ENCODE peak calls at places on chromosomes 3 and 15, in ten cellular contexts. One of them, this sample, is unnamed.

GRCh38 chr3:77319711-77320110 is 279.8 kb downstream of the ROBO2 start:
- DNase-seq in adrenal gland: no peak
- DNase-seq in K562: peak
- DNase-seq in heart left ventricle: no peak
- DNase-seq in A549: no peak
- DNase-seq in GM12891: no peak
- DNase-seq in H54: no peak
- DNase-seq in gastrocnemius medialis: no peak
- DNase-seq in prostate gland: no peak
- DNase-seq in HepG2: peak
- DNase-seq in this sample: no peak

GRCh38 chr15:58608129-58608590 is 141.3 kb downstream of the ADAM10 start:
- DNase-seq in adrenal gland: no peak
- DNase-seq in K562: no peak
- DNase-seq in heart left ventricle: no peak
- DNase-seq in A549: no peak
- DNase-seq in GM12891: no peak
- DNase-seq in H54: no peak
- DNase-seq in gastrocnemius medialis: no peak
- DNase-seq in prostate gland: no peak
- DNase-seq in HepG2: no peak
- DNase-seq in this sample: no peak

GRCh38 chr15:71680079-71680461 is 130.3 kb upstream of the NR2E3 start:
- DNase-seq in adrenal gland: no peak
- DNase-seq in K562: no peak
- DNase-seq in heart left ventricle: no peak
- DNase-seq in A549: no peak
- DNase-seq in GM12891: no peak
- DNase-seq in H54: no peak
- DNase-seq in gastrocnemius medialis: no peak
- DNase-seq in prostate gland: peak
- DNase-seq in HepG2: no peak
- DNase-seq in this sample: no peak

GRCh38 chr15:89809093-89809786 is 5.4 kb downstream of the ANPEP start:
- DNase-seq in adrenal gland: no peak
- DNase-seq in K562: no peak
- DNase-seq in heart left ventricle: no peak
- DNase-seq in A549: no peak
- DNase-seq in GM12891: no peak
- DNase-seq in H54: no peak
- DNase-seq in gastrocnemius medialis: no peak
- DNase-seq in prostate gland: peak
- DNase-seq in HepG2: peak
- DNase-seq in this sample: no peak

GRCh38 chr3:53318522-53318921 is 28.8 kb downstream of the DCP1A start:
- DNase-seq in adrenal gland: no peak
- DNase-seq in K562: no peak
- DNase-seq in heart left ventricle: no peak
- DNase-seq in A549: no peak
- DNase-seq in GM12891: no peak
- DNase-seq in H54: peak
- DNase-seq in gastrocnemius medialis: no peak
- DNase-seq in prostate gland: no peak
- DNase-seq in HepG2: no peak
- DNase-seq in this sample: no peak

GRCh38 chr3:58569287-58570001 is 7.7 kb downstream of the FAM107A start:
- DNase-seq in adrenal gland: no peak
- DNase-seq in K562: no peak
- DNase-seq in heart left ventricle: no peak
- DNase-seq in A549: no peak
- DNase-seq in GM12891: no peak
- DNase-seq in H54: no peak
- DNase-seq in gastrocnemius medialis: no peak
- DNase-seq in prostate gland: no peak
- DNase-seq in HepG2: no peak
- DNase-seq in this sample: no peak

GRCh38 chr3:76651784-76652183 is 388.1 kb upstream of the ROBO2 start:
- DNase-seq in adrenal gland: no peak
- DNase-seq in K562: no peak
- DNase-seq in heart left ventricle: no peak
- DNase-seq in A549: no peak
- DNase-seq in GM12891: no peak
- DNase-seq in H54: no peak
- DNase-seq in gastrocnemius medialis: no peak
- DNase-seq in prostate gland: no peak
- DNase-seq in HepG2: no peak
- DNase-seq in this sample: no peak

GRCh38 chr3:160376681-160377080 is 22.3 kb downstream of the IFT80 start:
- DNase-seq in adrenal gland: no peak
- DNase-seq in K562: no peak
- DNase-seq in heart left ventricle: no peak
- DNase-seq in A549: no peak
- DNase-seq in GM12891: no peak
- DNase-seq in H54: no peak
- DNase-seq in gastrocnemius medialis: no peak
- DNase-seq in prostate gland: no peak
- DNase-seq in HepG2: no peak
- DNase-seq in this sample: no peak

GRCh38 chr3:148829926-148830325 is 2.3 kb downstream of the CPB1 start:
- DNase-seq in adrenal gland: no peak
- DNase-seq in K562: no peak
- DNase-seq in heart left ventricle: no peak
- DNase-seq in A549: no peak
- DNase-seq in GM12891: no peak
- DNase-seq in H54: no peak
- DNase-seq in gastrocnemius medialis: no peak
- DNase-seq in prostate gland: no peak
- DNase-seq in HepG2: no peak
- DNase-seq in this sample: no peak
- TF ChIP-seq POLR2A in adrenal gland: no peak
- TF ChIP-seq POLR2A in K562: no peak
- TF ChIP-seq POLR2A in heart left ventricle: no peak
- TF ChIP-seq POLR2A in A549: no peak
- TF ChIP-seq POLR2A in GM12891: no peak
- TF ChIP-seq POLR2A in H54: no peak
- TF ChIP-seq POLR2A in gastrocnemius medialis: no peak
- TF ChIP-seq POLR2A in prostate gland: no peak
- TF ChIP-seq POLR2A in HepG2: no peak
- TF ChIP-seq POLR2A in this sample: no peak

DNA sequence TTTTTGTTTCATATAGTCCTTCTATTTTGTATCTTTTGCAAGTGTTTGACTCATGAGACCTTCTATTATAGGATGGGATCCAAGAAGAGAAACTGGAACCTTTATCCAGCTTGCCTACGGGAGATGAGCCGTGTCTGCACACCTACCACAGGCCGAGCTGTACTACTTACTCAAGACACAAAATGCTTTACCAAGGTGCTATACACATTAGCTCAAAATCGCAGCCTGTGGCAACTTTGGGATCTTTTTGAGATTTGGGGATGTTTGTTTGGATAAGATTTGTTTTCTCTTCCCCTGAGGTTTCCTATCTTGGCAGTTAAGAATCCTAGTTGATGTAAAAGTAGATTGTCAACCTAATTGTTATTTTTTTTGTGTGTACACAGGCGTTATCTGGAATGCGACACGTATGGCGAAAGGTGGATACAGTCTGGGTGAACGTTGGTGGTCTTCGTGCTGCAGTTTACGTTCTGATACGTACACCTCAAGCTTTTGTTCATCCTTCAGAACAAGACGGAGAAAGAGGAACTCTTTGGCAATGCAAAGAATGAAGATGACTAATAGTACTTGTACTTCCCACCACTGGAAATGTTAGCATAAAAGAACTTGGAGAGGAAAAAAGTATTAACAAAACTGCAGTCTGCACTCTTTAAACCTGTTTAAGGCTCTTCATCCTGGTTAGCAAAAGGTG is 13.1 kb upstream of the SETD5 start:
- DNase-seq in adrenal gland: peak
- DNase-seq in K562: no peak
- DNase-seq in heart left ventricle: no peak
- DNase-seq in A549: no peak
- DNase-seq in GM12891: no peak
- DNase-seq in H54: no peak
- DNase-seq in gastrocnemius medialis: no peak
- DNase-seq in prostate gland: no peak
- DNase-seq in HepG2: no peak
- DNase-seq in this sample: no peak
- TF ChIP-seq POLR2A in adrenal gland: no peak
- TF ChIP-seq POLR2A in K562: no peak
- TF ChIP-seq POLR2A in heart left ventricle: no peak
- TF ChIP-seq POLR2A in A549: no peak
- TF ChIP-seq POLR2A in GM12891: peak
- TF ChIP-seq POLR2A in H54: no peak
- TF ChIP-seq POLR2A in gastrocnemius medialis: no peak
- TF ChIP-seq POLR2A in prostate gland: no peak
- TF ChIP-seq POLR2A in HepG2: no peak
- TF ChIP-seq POLR2A in this sample: no peak

GRCh38 chr3:49722896-49723295 is 855 bp downstream of the GMPPB start:
- DNase-seq in adrenal gland: no peak
- DNase-seq in K562: no peak
- DNase-seq in heart left ventricle: peak
- DNase-seq in A549: no peak
- DNase-seq in GM12891: no peak
- DNase-seq in H54: no peak
- DNase-seq in gastrocnemius medialis: no peak
- DNase-seq in prostate gland: no peak
- DNase-seq in HepG2: no peak
- DNase-seq in this sample: no peak

GRCh38 chr3:49721861-49722781 is 1.6 kb downstream of the GMPPB start:
- DNase-seq in adrenal gland: no peak
- DNase-seq in K562: no peak
- DNase-seq in heart left ventricle: peak
- DNase-seq in A549: no peak
- DNase-seq in GM12891: no peak
- DNase-seq in H54: no peak
- DNase-seq in gastrocnemius medialis: peak
- DNase-seq in prostate gland: no peak
- DNase-seq in HepG2: no peak
- DNase-seq in this sample: no peak

GRCh38 chr3:49724586-49724985 is 835 bp upstream of the GMPPB start:
- DNase-seq in adrenal gland: peak
- DNase-seq in K562: no peak
- DNase-seq in heart left ventricle: peak
- DNase-seq in A549: no peak
- DNase-seq in GM12891: no peak
- DNase-seq in H54: no peak
- DNase-seq in gastrocnemius medialis: peak
- DNase-seq in prostate gland: no peak
- DNase-seq in HepG2: no peak
- DNase-seq in this sample: no peak

GRCh38 chr3:49723301-49723630 is 485 bp downstream of the GMPPB start:
- DNase-seq in adrenal gland: peak
- DNase-seq in K562: peak
- DNase-seq in heart left ventricle: peak
- DNase-seq in A549: no peak
- DNase-seq in GM12891: no peak
- DNase-seq in H54: no peak
- DNase-seq in gastrocnemius medialis: peak
- DNase-seq in prostate gland: peak
- DNase-seq in HepG2: peak
- DNase-seq in this sample: no peak

DNA sequence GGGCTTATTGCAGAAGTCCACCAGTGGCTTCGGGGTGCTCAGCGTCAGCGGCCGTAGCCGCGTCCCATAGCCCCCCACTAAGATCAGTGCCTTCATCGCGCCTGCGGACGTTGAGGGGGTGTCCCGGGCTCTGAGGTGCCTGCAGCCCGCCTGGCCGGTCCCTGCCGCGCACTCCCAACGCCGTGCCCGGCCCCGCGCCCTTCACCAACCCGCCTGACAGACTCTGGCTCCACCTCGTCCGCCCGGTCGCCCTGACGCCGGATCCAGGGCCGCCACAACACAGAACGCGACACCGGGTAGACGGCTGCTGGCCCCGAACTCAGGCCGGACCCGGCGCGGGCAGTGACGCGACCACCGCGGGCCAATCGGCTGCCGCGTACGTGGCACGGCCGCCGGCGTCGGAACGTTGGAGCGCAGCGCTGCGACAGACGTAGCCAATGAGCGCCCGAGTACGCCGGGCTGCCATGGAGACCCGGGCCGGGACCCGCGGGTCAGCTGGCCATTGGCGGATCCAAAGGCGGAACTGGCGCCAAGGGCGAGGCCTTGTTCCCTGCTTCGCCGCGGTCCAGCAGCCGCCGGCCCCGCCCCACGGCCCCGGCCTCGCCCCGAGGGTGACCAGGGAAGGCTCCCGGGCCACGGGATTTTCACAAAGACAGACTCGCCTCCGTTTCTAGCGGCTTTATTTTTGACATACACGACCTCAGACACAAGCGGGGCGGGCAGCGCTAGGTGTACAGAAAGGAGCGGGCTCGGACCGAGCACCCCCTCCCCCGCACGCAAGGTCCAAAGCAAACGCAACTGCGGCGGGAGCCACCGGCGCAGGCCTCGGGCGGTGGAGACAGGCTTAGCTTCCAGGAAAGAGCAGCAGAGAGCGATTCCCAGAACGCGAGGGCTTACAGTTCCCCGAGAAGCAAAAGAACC is at the start of gene GMPPB:
- DNase-seq in adrenal gland: peak
- DNase-seq in K562: peak
- DNase-seq in heart left ventricle: peak
- DNase-seq in A549: peak
- DNase-seq in GM12891: peak
- DNase-seq in H54: peak
- DNase-seq in gastrocnemius medialis: peak
- DNase-seq in prostate gland: peak
- DNase-seq in HepG2: peak
- DNase-seq in this sample: peak
- TF ChIP-seq POLR2A in adrenal gland: peak
- TF ChIP-seq POLR2A in K562: peak
- TF ChIP-seq POLR2A in heart left ventricle: peak
- TF ChIP-seq POLR2A in A549: peak
- TF ChIP-seq POLR2A in GM12891: peak
- TF ChIP-seq POLR2A in H54: peak
- TF ChIP-seq POLR2A in gastrocnemius medialis: peak
- TF ChIP-seq POLR2A in prostate gland: peak
- TF ChIP-seq POLR2A in HepG2: no peak
- TF ChIP-seq POLR2A in this sample: peak

GRCh38 chr3:128496019-128496601 is 3.1 kb upstream of the GATA2 start:
- DNase-seq in adrenal gland: no peak
- DNase-seq in K562: no peak
- DNase-seq in heart left ventricle: no peak
- DNase-seq in A549: no peak
- DNase-seq in GM12891: no peak
- DNase-seq in H54: no peak
- DNase-seq in gastrocnemius medialis: no peak
- DNase-seq in prostate gland: no peak
- DNase-seq in HepG2: no peak
- DNase-seq in this sample: no peak

GRCh38 chr3:128495435-128495970 is 2.5 kb upstream of the GATA2 start:
- DNase-seq in adrenal gland: no peak
- DNase-seq in K562: no peak
- DNase-seq in heart left ventricle: no peak
- DNase-seq in A549: no peak
- DNase-seq in GM12891: no peak
- DNase-seq in H54: no peak
- DNase-seq in gastrocnemius medialis: no peak
- DNase-seq in prostate gland: no peak
- DNase-seq in HepG2: no peak
- DNase-seq in this sample: no peak

GRCh38 chr3:128492353-128493220 is at the start of gene GATA2:
- DNase-seq in adrenal gland: no peak
- DNase-seq in K562: no peak
- DNase-seq in heart left ventricle: no peak
- DNase-seq in A549: no peak
- DNase-seq in GM12891: no peak
- DNase-seq in H54: no peak
- DNase-seq in gastrocnemius medialis: no peak
- DNase-seq in prostate gland: peak
- DNase-seq in HepG2: no peak
- DNase-seq in this sample: no peak

GRCh38 chr3:128493221-128494151 is 485 bp upstream of the GATA2 start:
- DNase-seq in adrenal gland: no peak
- DNase-seq in K562: peak
- DNase-seq in heart left ventricle: no peak
- DNase-seq in A549: no peak
- DNase-seq in GM12891: no peak
- DNase-seq in H54: no peak
- DNase-seq in gastrocnemius medialis: no peak
- DNase-seq in prostate gland: no peak
- DNase-seq in HepG2: no peak
- DNase-seq in this sample: no peak

GRCh38 chr3:128494152-128494650 is 1.2 kb upstream of the GATA2 start:
- DNase-seq in adrenal gland: no peak
- DNase-seq in K562: no peak
- DNase-seq in heart left ventricle: no peak
- DNase-seq in A549: no peak
- DNase-seq in GM12891: no peak
- DNase-seq in H54: no peak
- DNase-seq in gastrocnemius medialis: no peak
- DNase-seq in prostate gland: no peak
- DNase-seq in HepG2: no peak
- DNase-seq in this sample: no peak
- TF ChIP-seq POLR2A in adrenal gland: no peak
- TF ChIP-seq POLR2A in K562: peak
- TF ChIP-seq POLR2A in heart left ventricle: no peak
- TF ChIP-seq POLR2A in A549: no peak
- TF ChIP-seq POLR2A in GM12891: no peak
- TF ChIP-seq POLR2A in H54: no peak
- TF ChIP-seq POLR2A in gastrocnemius medialis: no peak
- TF ChIP-seq POLR2A in prostate gland: no peak
- TF ChIP-seq POLR2A in HepG2: no peak
- TF ChIP-seq POLR2A in this sample: no peak